ENCODE peak calls at places on chromosomes 7 and 10, in seven cellular contexts. One of them, this sample, is unnamed.
A peak's percentile ranks its signal among the peaks of the same experiment; 100 is the strongest.

GRCh38 chr10:21315321-21316220 is 209.9 kb downstream of the SKIDA1 start:
- DNase-seq in aorta: peak; percentile 85
- DNase-seq in mesenchymal stem cell: peak; percentile 92
- DNase-seq in Peyer's patch: no peak
- DNase-seq in Jurkat, Clone E6-1: no peak
- DNase-seq in PC-3: no peak
- DNase-seq in pancreas: no peak
- DNase-seq in this sample: no peak

GRCh38 chr10:70494536-70494935 is 16.0 kb downstream of the PALD1 start:
- DNase-seq in aorta: no peak
- DNase-seq in mesenchymal stem cell: no peak
- DNase-seq in Peyer's patch: no peak
- DNase-seq in Jurkat, Clone E6-1: peak; percentile 72
- DNase-seq in PC-3: no peak
- DNase-seq in pancreas: no peak
- DNase-seq in this sample: peak; percentile 48

GRCh38 chr7:32259917-32260596 is 189.8 kb upstream of the PDE1C start:
- DNase-seq in aorta: no peak
- DNase-seq in mesenchymal stem cell: no peak
- DNase-seq in Peyer's patch: no peak
- DNase-seq in Jurkat, Clone E6-1: no peak
- DNase-seq in PC-3: no peak
- DNase-seq in pancreas: no peak
- DNase-seq in this sample: no peak

GRCh38 chr10:12484945-12485805 is 135.8 kb downstream of the CAMK1D start:
- DNase-seq in aorta: peak; percentile 76
- DNase-seq in mesenchymal stem cell: no peak
- DNase-seq in Peyer's patch: peak; percentile 56
- DNase-seq in Jurkat, Clone E6-1: peak; percentile 42
- DNase-seq in PC-3: no peak
- DNase-seq in pancreas: peak; percentile 80
- DNase-seq in this sample: peak; percentile 75

GRCh38 chr7:44985033-44985695 is 6.3 kb upstream of the MYO1G start:
- DNase-seq in aorta: no peak
- DNase-seq in mesenchymal stem cell: no peak
- DNase-seq in Peyer's patch: no peak
- DNase-seq in Jurkat, Clone E6-1: no peak
- DNase-seq in PC-3: no peak
- DNase-seq in pancreas: no peak
- DNase-seq in this sample: no peak

GRCh38 chr7:98365863-98366561 is 34.9 kb downstream of the BAIAP2L1 start:
- DNase-seq in aorta: no peak
- DNase-seq in mesenchymal stem cell: no peak
- DNase-seq in Peyer's patch: no peak
- DNase-seq in Jurkat, Clone E6-1: no peak
- DNase-seq in PC-3: no peak
- DNase-seq in pancreas: no peak
- DNase-seq in this sample: no peak

GRCh38 chr10:97608991-97609561 is 19.6 kb downstream of the C10orf62 start:
- DNase-seq in aorta: no peak
- DNase-seq in mesenchymal stem cell: no peak
- DNase-seq in Peyer's patch: no peak
- DNase-seq in Jurkat, Clone E6-1: no peak
- DNase-seq in PC-3: no peak
- DNase-seq in pancreas: no peak
- DNase-seq in this sample: no peak

GRCh38 chr10:36489181-36489927 is 636.0 kb upstream of the ANKRD30A start:
- DNase-seq in aorta: peak; percentile 71
- DNase-seq in mesenchymal stem cell: no peak
- DNase-seq in Peyer's patch: no peak
- DNase-seq in Jurkat, Clone E6-1: no peak
- DNase-seq in PC-3: no peak
- DNase-seq in pancreas: no peak
- DNase-seq in this sample: no peak

GRCh38 chr10:128877936-128878335 is 589.1 kb upstream of the MGMT start:
- DNase-seq in aorta: no peak
- DNase-seq in mesenchymal stem cell: no peak
- DNase-seq in Peyer's patch: no peak
- DNase-seq in Jurkat, Clone E6-1: no peak
- DNase-seq in PC-3: no peak
- DNase-seq in pancreas: no peak
- DNase-seq in this sample: no peak

GRCh38 chr7:44292876-44293560 is 32.4 kb downstream of the CAMK2B start:
- DNase-seq in aorta: no peak
- DNase-seq in mesenchymal stem cell: no peak
- DNase-seq in Peyer's patch: no peak
- DNase-seq in Jurkat, Clone E6-1: no peak
- DNase-seq in PC-3: no peak
- DNase-seq in pancreas: no peak
- DNase-seq in this sample: no peak

GRCh38 chr7:157625973-157626790 is 289.4 kb downstream of the DNAJB6 start:
- DNase-seq in aorta: no peak
- DNase-seq in mesenchymal stem cell: no peak
- DNase-seq in Peyer's patch: no peak
- DNase-seq in Jurkat, Clone E6-1: peak; percentile 80
- DNase-seq in PC-3: no peak
- DNase-seq in pancreas: no peak
- DNase-seq in this sample: no peak

DNA sequence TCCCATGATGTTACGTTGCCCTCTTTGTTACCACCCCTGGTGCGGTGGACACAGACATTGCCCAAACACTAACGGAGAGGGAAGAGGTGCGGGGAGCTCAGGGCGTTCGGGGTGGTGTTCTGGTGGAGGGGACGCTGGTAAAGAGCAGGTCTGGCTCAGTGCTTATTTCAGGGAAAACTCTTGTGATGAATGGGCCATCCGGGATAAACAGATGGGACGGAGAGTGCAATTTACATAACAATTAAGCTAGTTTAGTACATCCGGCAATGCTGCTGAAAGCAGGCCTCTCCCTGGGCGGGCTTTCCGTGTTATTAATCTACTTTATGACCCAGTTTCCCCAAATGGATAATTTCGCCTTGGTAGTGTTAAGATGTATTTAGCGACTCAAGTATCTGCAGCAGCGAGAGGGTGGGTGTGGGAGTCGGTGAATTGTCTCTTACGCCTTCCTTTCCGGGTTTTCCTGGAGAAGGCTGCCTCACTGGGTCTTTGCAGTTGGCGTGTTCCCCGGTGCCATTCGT is 25.1 kb downstream of the FOXK1 start:
- DNase-seq in aorta: no peak
- DNase-seq in mesenchymal stem cell: peak; percentile 81
- DNase-seq in Peyer's patch: no peak
- DNase-seq in Jurkat, Clone E6-1: no peak
- DNase-seq in PC-3: no peak
- DNase-seq in pancreas: peak; percentile 10
- DNase-seq in this sample: no peak
- H3K4me3 ChIP-seq in aorta: no peak overlapping the region
- H3K4me3 ChIP-seq in mesenchymal stem cell: no peak overlapping the region
- H3K4me3 ChIP-seq in Peyer's patch: no peak overlapping the region
- H3K4me3 ChIP-seq in Jurkat, Clone E6-1: no peak overlapping the region
- H3K4me3 ChIP-seq in PC-3: no peak overlapping the region
- H3K4me3 ChIP-seq in pancreas: no peak overlapping the region
- H3K4me3 ChIP-seq in this sample: no peak overlapping the region

GRCh38 chr7:137146552-137146961 is 197.0 kb downstream of the PTN start:
- DNase-seq in aorta: no peak
- DNase-seq in mesenchymal stem cell: peak; percentile 76
- DNase-seq in Peyer's patch: no peak
- DNase-seq in Jurkat, Clone E6-1: no peak
- DNase-seq in PC-3: peak; percentile 55
- DNase-seq in pancreas: no peak
- DNase-seq in this sample: no peak
- H3K4me3 ChIP-seq in aorta: no peak overlapping the region
- H3K4me3 ChIP-seq in mesenchymal stem cell: no peak overlapping the region
- H3K4me3 ChIP-seq in Peyer's patch: no peak overlapping the region
- H3K4me3 ChIP-seq in Jurkat, Clone E6-1: no peak overlapping the region
- H3K4me3 ChIP-seq in PC-3: peak overlapping the region; percentile 28
- H3K4me3 ChIP-seq in pancreas: no peak overlapping the region
- H3K4me3 ChIP-seq in this sample: no peak overlapping the region

GRCh38 chr7:93117852-93118530 is at the start of gene SAMD9:
- DNase-seq in aorta: peak; percentile 69
- DNase-seq in mesenchymal stem cell: peak; percentile 86
- DNase-seq in Peyer's patch: no peak
- DNase-seq in Jurkat, Clone E6-1: peak; percentile 90
- DNase-seq in PC-3: peak; percentile 83
- DNase-seq in pancreas: no peak
- DNase-seq in this sample: peak; percentile 97
- H3K4me3 ChIP-seq in aorta: peak within 1 kb of the TSS; percentile 70
- H3K4me3 ChIP-seq in mesenchymal stem cell: no peak within 1 kb of the TSS
- H3K4me3 ChIP-seq in Peyer's patch: peak within 1 kb of the TSS; percentile 52
- H3K4me3 ChIP-seq in Jurkat, Clone E6-1: peak within 1 kb of the TSS; percentile 50
- H3K4me3 ChIP-seq in PC-3: peak within 1 kb of the TSS; percentile 72
- H3K4me3 ChIP-seq in pancreas: peak within 1 kb of the TSS; percentile 8
- H3K4me3 ChIP-seq in this sample: peak within 1 kb of the TSS; percentile 60

GRCh38 chr10:3067859-3068179 is 471 bp downstream of the PFKP start:
- DNase-seq in aorta: no peak
- DNase-seq in mesenchymal stem cell: peak; percentile 31
- DNase-seq in Peyer's patch: no peak
- DNase-seq in Jurkat, Clone E6-1: no peak
- DNase-seq in PC-3: no peak
- DNase-seq in pancreas: no peak
- DNase-seq in this sample: no peak

GRCh38 chr10:3068968-3069737 is 1.8 kb downstream of the PFKP start:
- DNase-seq in aorta: no peak
- DNase-seq in mesenchymal stem cell: peak; percentile 37
- DNase-seq in Peyer's patch: peak; percentile 63
- DNase-seq in Jurkat, Clone E6-1: no peak
- DNase-seq in PC-3: no peak
- DNase-seq in pancreas: peak; percentile 55
- DNase-seq in this sample: no peak

GRCh38 chr10:3068201-3068967 is 1.0 kb downstream of the PFKP start:
- DNase-seq in aorta: peak; percentile 75
- DNase-seq in mesenchymal stem cell: peak; percentile 80
- DNase-seq in Peyer's patch: peak; percentile 79
- DNase-seq in Jurkat, Clone E6-1: peak; percentile 62
- DNase-seq in PC-3: peak; percentile 29
- DNase-seq in pancreas: peak; percentile 78
- DNase-seq in this sample: no peak

GRCh38 chr10:3071405-3072198 is 4.3 kb downstream of the PFKP start:
- DNase-seq in aorta: no peak
- DNase-seq in mesenchymal stem cell: peak; percentile 91
- DNase-seq in Peyer's patch: no peak
- DNase-seq in Jurkat, Clone E6-1: no peak
- DNase-seq in PC-3: peak; percentile 83
- DNase-seq in pancreas: no peak
- DNase-seq in this sample: no peak

DNA sequence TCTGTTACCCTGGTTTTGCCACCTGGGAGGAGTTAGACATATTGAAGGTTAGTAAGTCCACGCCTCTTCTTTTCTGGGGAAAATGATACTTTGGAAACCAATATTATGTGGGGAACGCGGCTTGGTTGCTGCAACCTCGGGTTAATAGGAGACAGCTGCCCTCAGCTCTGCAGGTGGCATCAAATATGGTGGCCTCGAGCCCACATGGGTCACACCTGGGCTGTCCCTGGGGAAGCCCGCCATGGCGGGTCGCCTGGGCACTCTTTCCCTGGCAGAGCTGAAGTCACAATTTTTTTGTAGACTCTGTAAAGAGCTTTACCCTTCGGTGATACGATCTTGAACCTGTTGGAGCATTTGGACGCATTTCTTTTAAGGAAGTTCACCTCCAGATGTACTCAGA is 2.5 kb downstream of the PFKP start:
- DNase-seq in aorta: no peak
- DNase-seq in mesenchymal stem cell: no peak
- DNase-seq in Peyer's patch: no peak
- DNase-seq in Jurkat, Clone E6-1: no peak
- DNase-seq in PC-3: no peak
- DNase-seq in pancreas: no peak
- DNase-seq in this sample: no peak
- H3K4me3 ChIP-seq in aorta: no peak overlapping the region
- H3K4me3 ChIP-seq in mesenchymal stem cell: no peak overlapping the region
- H3K4me3 ChIP-seq in Peyer's patch: peak overlapping the region; percentile 91
- H3K4me3 ChIP-seq in Jurkat, Clone E6-1: no peak overlapping the region
- H3K4me3 ChIP-seq in PC-3: peak overlapping the region; percentile 80
- H3K4me3 ChIP-seq in pancreas: no peak overlapping the region
- H3K4me3 ChIP-seq in this sample: no peak overlapping the region

GRCh38 chr7:28573751-28574295 is 161.5 kb downstream of the CREB5 start:
- DNase-seq in aorta: no peak
- DNase-seq in mesenchymal stem cell: peak; percentile 46
- DNase-seq in Peyer's patch: no peak
- DNase-seq in Jurkat, Clone E6-1: no peak
- DNase-seq in PC-3: peak; percentile 41
- DNase-seq in pancreas: no peak
- DNase-seq in this sample: no peak
- H3K4me3 ChIP-seq in aorta: no peak overlapping the region
- H3K4me3 ChIP-seq in mesenchymal stem cell: no peak overlapping the region
- H3K4me3 ChIP-seq in Peyer's patch: no peak overlapping the region
- H3K4me3 ChIP-seq in Jurkat, Clone E6-1: no peak overlapping the region
- H3K4me3 ChIP-seq in PC-3: no peak overlapping the region
- H3K4me3 ChIP-seq in pancreas: no peak overlapping the region
- H3K4me3 ChIP-seq in this sample: no peak overlapping the region

DNA sequence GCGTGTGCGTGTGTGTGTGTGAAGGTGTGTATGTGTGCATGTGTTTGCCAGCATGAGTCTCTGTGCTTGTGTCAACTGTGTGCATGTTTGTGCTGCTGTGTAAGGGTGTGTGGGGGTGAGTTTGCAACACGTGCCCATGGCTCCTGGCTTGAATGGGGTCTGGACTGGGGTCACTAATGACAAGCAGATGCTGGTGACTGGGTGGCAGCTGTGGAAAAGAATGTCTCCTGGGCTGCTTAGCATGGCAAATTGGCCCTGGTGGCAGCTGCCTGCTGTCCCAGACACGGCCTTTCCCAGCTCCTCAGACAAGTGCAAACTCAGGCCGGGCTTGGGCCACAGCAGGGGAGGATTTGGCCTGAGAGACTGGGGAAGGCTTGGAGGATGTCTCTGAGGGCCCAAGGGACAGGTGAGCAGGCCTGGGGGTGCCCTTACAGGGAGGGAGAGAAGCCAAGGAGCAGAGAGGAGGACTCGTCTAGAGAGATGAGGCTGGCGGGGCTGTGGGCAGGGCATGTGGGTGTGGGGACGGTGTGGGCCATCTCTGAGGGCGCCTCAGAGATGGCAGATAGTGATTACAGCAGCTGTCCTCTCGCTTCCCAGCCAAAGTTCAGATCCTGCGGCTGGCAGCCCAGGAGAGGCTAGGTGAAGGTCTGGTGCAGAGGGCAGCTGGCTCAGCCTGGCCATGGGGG is 1.5 kb downstream of the AQP1 start:
- DNase-seq in aorta: peak; percentile 40
- DNase-seq in mesenchymal stem cell: no peak
- DNase-seq in Peyer's patch: peak; percentile 86
- DNase-seq in Jurkat, Clone E6-1: no peak
- DNase-seq in PC-3: no peak
- DNase-seq in pancreas: peak; percentile 77
- DNase-seq in this sample: no peak
- H3K4me3 ChIP-seq in aorta: peak overlapping the region; percentile 67
- H3K4me3 ChIP-seq in mesenchymal stem cell: no peak overlapping the region
- H3K4me3 ChIP-seq in Peyer's patch: peak overlapping the region; percentile 44
- H3K4me3 ChIP-seq in Jurkat, Clone E6-1: no peak overlapping the region
- H3K4me3 ChIP-seq in PC-3: no peak overlapping the region
- H3K4me3 ChIP-seq in pancreas: peak overlapping the region; percentile 1
- H3K4me3 ChIP-seq in this sample: no peak overlapping the region

GRCh38 chr7:7761340-7761973 is 43.0 kb upstream of the RPA3 start:
- DNase-seq in aorta: no peak
- DNase-seq in mesenchymal stem cell: peak; percentile 63
- DNase-seq in Peyer's patch: no peak
- DNase-seq in Jurkat, Clone E6-1: peak; percentile 55
- DNase-seq in PC-3: peak; percentile 73
- DNase-seq in pancreas: no peak
- DNase-seq in this sample: peak; percentile 82
- H3K4me3 ChIP-seq in aorta: peak overlapping the region; percentile 78
- H3K4me3 ChIP-seq in mesenchymal stem cell: no peak overlapping the region
- H3K4me3 ChIP-seq in Peyer's patch: peak overlapping the region; percentile 45
- H3K4me3 ChIP-seq in Jurkat, Clone E6-1: no peak overlapping the region
- H3K4me3 ChIP-seq in PC-3: peak overlapping the region; percentile 68
- H3K4me3 ChIP-seq in pancreas: no peak overlapping the region
- H3K4me3 ChIP-seq in this sample: peak overlapping the region; percentile 70